ENCODE peak calls at places on chromosomes 4 and X, in four cellular contexts. Q is SK-N-SH, R is K562, C is HepG2. D is an unnamed sample.

GRCh38 chr4:37970702-37971101 is 10.5 kb downstream of the PTTG2 start:
- DNase-seq in Q (peak), R (peak), C (peak), D (peak)

GRCh38 chr4:153788419-153789276 is at the start of gene SFRP2:
- DNase-seq in R (no peak), C (no peak), Q (peak), D (no peak)

GRCh38 chr4:105765690-105766407 is 57.3 kb downstream of the GSTCD start:
- DNase-seq in Q (no peak), C (peak), R (peak), D (peak)

GRCh38 chr4:115950806-115951205 is 837.4 kb upstream of the NDST4 start:
- DNase-seq in R (no peak), Q (no peak), C (no peak), D (no peak)

GRCh38 chrX:56975611-56976010 is 19.7 kb downstream of the SPIN3 start:
- DNase-seq in R (no peak), C (no peak), Q (no peak), D (no peak)

GRCh38 chr4:141118381-141118780 is 14.9 kb downstream of the RNF150 start:
- DNase-seq in C (no peak), R (no peak), Q (no peak), D (no peak)

GRCh38 chr4:140363051-140363450 is 10.4 kb upstream of the SCOC start:
- DNase-seq in C (peak), Q (no peak), R (no peak), D (no peak)

GRCh38 chr4:155572106-155572703 is 94.4 kb upstream of the GUCY1A1 start:
- DNase-seq in R (no peak), C (no peak), Q (no peak), D (no peak)

GRCh38 chrX:104319346-104319745 is 64.6 kb upstream of the ESX1 start:
- DNase-seq in Q (no peak), R (no peak), C (no peak), D (no peak)

GRCh38 chr4:155809835-155810234 is 51.0 kb downstream of the GUCY1B1 start:
- DNase-seq in R (peak), C (peak), Q (peak), D (peak)

GRCh38 chrX:13028871-13029336 is 15.5 kb downstream of the FAM9C start:
- DNase-seq in Q (no peak), C (peak), R (no peak), D (no peak)

GRCh38 chrX:9414416-9414815 is 50.4 kb upstream of the TBL1X start:
- DNase-seq in C (no peak), R (no peak), Q (no peak), D (no peak)

GRCh38 chr4:76611164-76611563 is 176.1 kb downstream of the SHROOM3 start:
- DNase-seq in C (no peak), Q (no peak), R (no peak), D (no peak)

GRCh38 chr4:112361181-112361791 is 64.1 kb downstream of the ALPK1 start:
- DNase-seq in C (peak), R (no peak), Q (no peak), D (no peak)

GRCh38 chr4:53461244-53461643 is 83.8 kb downstream of the FIP1L1 start:
- DNase-seq in C (no peak), Q (no peak), R (no peak), D (no peak)

GRCh38 chr4:99915449-99915848 is 21.2 kb upstream of the LAMTOR3 start:
- DNase-seq in R (no peak), C (no peak), Q (no peak), D (no peak)

GRCh38 chrX:131572372-131573014 is 28.6 kb downstream of the OR13H1 start:
- DNase-seq in Q (no peak), C (no peak), R (no peak), D (peak)

GRCh38 chr4:80219301-80220025 is 22.2 kb downstream of the PRDM8 start:
- DNase-seq in R (peak), C (no peak), Q (no peak), D (no peak)

GRCh38 chr4:100087743-100088142 is 102.5 kb downstream of the DDIT4L start:
- DNase-seq in R (no peak), Q (no peak), C (no peak), D (no peak)

GRCh38 chr4:7691992-7692391 is 247.7 kb downstream of the AFAP1 start:
- DNase-seq in R (no peak), C (no peak), Q (peak), D (no peak)

GRCh38 chr4:106238819-106239420 is 77.1 kb downstream of the TBCK start:
- DNase-seq in Q (peak), R (peak), C (peak), D (peak)

GRCh38 chr4:38504396-38504715 is 159.6 kb upstream of the KLF3 start:
- DNase-seq in C (no peak), R (no peak), Q (no peak), D (no peak)

GRCh38 chrX:136268051-136269048 is 17.1 kb upstream of the MAP7D3 start:
- DNase-seq in C (peak), Q (peak), R (peak), D (peak)

GRCh38 chr4:6095023-6095817 is 77.0 kb upstream of the C4orf50 start:
- DNase-seq in R (no peak), C (no peak), Q (no peak), D (no peak)

GRCh38 chr4:74855879-74856278 is 61.6 kb upstream of the BTC start:
- DNase-seq in R (no peak), Q (no peak), C (no peak), D (no peak)

GRCh38 chr4:82839624-82840023 is 41.0 kb upstream of the SCD5 start:
- DNase-seq in C (no peak), R (no peak), Q (no peak), D (no peak)

GRCh38 chr4:53763813-53764597 is 172.7 kb upstream of the LNX1 start:
- DNase-seq in Q (peak), R (no peak), C (no peak), D (no peak)

GRCh38 chrX:139290310-139290709 is 240.2 kb upstream of the F9 start:
- DNase-seq in Q (no peak), C (no peak), R (no peak), D (no peak)

GRCh38 chrX:118523920-118524319 is 28.3 kb downstream of the DOCK11 start:
- DNase-seq in C (no peak), Q (no peak), R (no peak), D (no peak)

GRCh38 chr4:86818845-86819244 is 30.3 kb downstream of the SLC10A6 start:
- DNase-seq in C (peak), R (peak), Q (no peak), D (no peak)

GRCh38 chr4:70874268-70875156 is 27.7 kb upstream of the MOB1B start:
- DNase-seq in Q (no peak), C (no peak), R (no peak), D (no peak)

GRCh38 chr4:82284475-82284857 is 89.3 kb downstream of the HNRNPD start:
- DNase-seq in C (no peak), Q (no peak), R (no peak), D (no peak)

GRCh38 chrX:38999967-39000745 is 198.9 kb downstream of the MID1IP1 start:
- DNase-seq in Q (peak), C (no peak), R (no peak), D (no peak)

GRCh38 chrX:15451913-15452312 is 41.2 kb downstream of the PIR start:
- DNase-seq in Q (no peak), R (no peak), C (no peak), D (no peak)

GRCh38 chrX:78979789-78980464 is 34.7 kb downstream of the P2RY10 start:
- DNase-seq in R (no peak), Q (no peak), C (no peak), D (no peak)

GRCh38 chr4:99945718-99946345 is 586 bp downstream of the DNAJB14 start:
- DNase-seq in C (peak), Q (peak), R (peak), D (no peak)

GRCh38 chrX:135340827-135341226 is 31.5 kb downstream of the ETDC start:
- DNase-seq in R (no peak), C (no peak), Q (peak), D (no peak)

GRCh38 chr4:123990310-123990709 is 593.7 kb downstream of the SPRY1 start:
- DNase-seq in R (no peak), C (peak), Q (no peak), D (no peak)
- TF ChIP-seq ZBTB33 in R (no peak), C (no peak), Q (no peak), D (no peak)

GRCh38 chrX:19565605-19566004 is 50.3 kb upstream of the MAP3K15 start:
- DNase-seq in R (no peak), C (peak), Q (no peak), D (no peak)

GRCh38 chrX:19566359-19567141 is 51.2 kb upstream of the MAP3K15 start:
- DNase-seq in C (peak), R (no peak), Q (peak), D (no peak)

GRCh38 chrX:19563327-19563726 is 48.0 kb upstream of the MAP3K15 start:
- DNase-seq in R (no peak), Q (no peak), C (no peak), D (no peak)

GRCh38 chrX:19564606-19565005 is 49.3 kb upstream of the MAP3K15 start:
- DNase-seq in C (no peak), R (no peak), Q (no peak), D (no peak)

GRCh38 chrX:19563746-19564145 is 48.4 kb upstream of the MAP3K15 start:
- DNase-seq in Q (no peak), C (no peak), R (no peak), D (no peak)
- TF ChIP-seq ELF1 in Q (no peak), C (no peak), R (no peak), D (no peak)

GRCh38 chr4:67727124-67727850 is 26.3 kb upstream of the UBA6 start:
- DNase-seq in Q (no peak), R (no peak), C (no peak), D (no peak)
- TF ChIP-seq ZBTB33 in Q (no peak), R (no peak), C (no peak), D (no peak)

GRCh38 chrX:10617186-10617963 is 3.0 kb downstream of the MID1 start:
- DNase-seq in Q (no peak), R (no peak), C (no peak), D (no peak)

GRCh38 chrX:10618911-10619310 is 1.5 kb downstream of the MID1 start:
- DNase-seq in Q (no peak), C (no peak), R (no peak), D (no peak)

GRCh38 chrX:10617964-10618342 is 2.4 kb downstream of the MID1 start:
- DNase-seq in R (no peak), C (no peak), Q (peak), D (no peak)

GRCh38 chrX:10619311-10620015 is 922 bp downstream of the MID1 start:
- DNase-seq in C (no peak), Q (peak), R (no peak), D (no peak)

DNA sequence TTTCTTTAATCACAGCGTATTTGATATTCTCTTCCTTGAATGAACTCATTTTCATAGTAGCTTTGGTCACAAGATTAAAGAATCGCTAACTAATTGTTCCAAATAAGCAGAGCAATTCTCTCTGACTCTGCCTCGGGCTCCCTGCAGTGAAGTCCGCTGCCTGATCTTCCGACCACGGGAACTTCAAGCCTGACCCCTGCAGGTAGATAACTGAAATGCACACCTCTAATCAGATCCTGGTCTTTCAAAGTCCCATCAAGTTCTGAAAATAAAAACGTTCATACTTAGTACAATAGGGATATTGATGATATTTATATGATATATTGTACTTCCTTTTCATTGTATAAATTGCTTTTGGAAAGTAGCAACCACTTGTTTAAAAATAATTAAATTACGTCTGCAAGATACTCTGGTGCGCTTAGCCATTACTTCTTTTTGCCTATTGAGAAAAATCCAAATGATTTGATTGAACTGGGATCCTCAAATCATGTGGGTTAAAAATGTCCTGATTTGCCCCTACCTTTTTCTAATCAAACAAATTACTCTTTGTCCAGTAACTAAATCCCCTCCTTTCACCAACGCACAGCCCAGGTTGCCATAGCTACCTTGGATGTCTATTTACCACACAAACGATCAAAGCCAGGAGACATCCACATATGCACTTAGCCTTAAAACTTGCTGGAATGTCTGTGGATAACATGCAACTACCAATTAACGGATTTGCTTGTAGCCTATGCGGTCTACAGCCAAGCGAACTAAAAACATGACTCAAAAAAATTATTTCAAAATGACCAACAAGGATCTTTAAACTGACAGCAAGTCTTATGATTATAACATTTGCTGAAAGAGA is 4.2 kb downstream of the MID1 start:
- DNase-seq in Q (peak), C (no peak), R (peak), D (no peak)
- TF ChIP-seq ELF1 in Q (no peak), C (no peak), R (no peak), D (no peak)

DNA sequence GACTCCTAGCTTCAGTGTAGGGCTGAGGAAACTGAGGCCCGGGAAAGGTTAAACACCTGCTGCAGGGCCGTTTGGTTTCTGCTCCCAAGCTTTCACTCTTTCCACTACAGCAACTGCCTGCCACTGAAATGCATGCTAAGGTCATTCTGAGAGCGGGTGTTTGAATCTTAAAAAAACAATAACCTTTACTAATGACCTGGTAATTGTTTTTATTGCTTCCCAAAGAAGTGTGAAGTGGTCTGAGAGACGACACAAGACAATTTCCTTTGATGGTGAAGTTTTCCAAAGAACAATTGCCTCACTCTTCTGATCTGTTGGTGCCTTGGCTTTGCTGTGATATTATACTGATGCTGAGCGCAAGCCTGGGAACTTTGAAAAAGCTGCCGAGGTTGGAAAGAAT is 68.0 kb upstream of the SOD3 start:
- DNase-seq in Q (no peak), C (no peak), R (no peak), D (no peak)
- TF ChIP-seq ZBTB33 in Q (no peak), C (no peak), R (no peak), D (no peak)

GRCh38 chr4:114512595-114513295 is 85.9 kb upstream of the UGT8 start:
- DNase-seq in C (no peak), Q (no peak), R (no peak), D (no peak)
- TF ChIP-seq ELF1 in C (no peak), Q (no peak), R (no peak), D (no peak)

GRCh38 chr4:174156239-174156826 is 127.1 kb downstream of the FBXO8 start:
- DNase-seq in R (peak), C (peak), Q (peak), D (peak)
- TF ChIP-seq ZBTB33 in R (no peak), C (no peak), Q (no peak), D (no peak)

GRCh38 chr4:13548984-13549546 is 4.8 kb upstream of the NKX3-2 start:
- DNase-seq in Q (peak), C (peak), R (peak), D (peak)

GRCh38 chr4:13546374-13546854 is 2.1 kb upstream of the NKX3-2 start:
- DNase-seq in C (no peak), R (no peak), Q (peak), D (no peak)

GRCh38 chr4:13546855-13547562 is 2.7 kb upstream of the NKX3-2 start:
- DNase-seq in R (no peak), Q (peak), C (no peak), D (no peak)

GRCh38 chr4:13548059-13548983 is 4.0 kb upstream of the NKX3-2 start:
- DNase-seq in Q (peak), R (no peak), C (no peak), D (no peak)

DNA sequence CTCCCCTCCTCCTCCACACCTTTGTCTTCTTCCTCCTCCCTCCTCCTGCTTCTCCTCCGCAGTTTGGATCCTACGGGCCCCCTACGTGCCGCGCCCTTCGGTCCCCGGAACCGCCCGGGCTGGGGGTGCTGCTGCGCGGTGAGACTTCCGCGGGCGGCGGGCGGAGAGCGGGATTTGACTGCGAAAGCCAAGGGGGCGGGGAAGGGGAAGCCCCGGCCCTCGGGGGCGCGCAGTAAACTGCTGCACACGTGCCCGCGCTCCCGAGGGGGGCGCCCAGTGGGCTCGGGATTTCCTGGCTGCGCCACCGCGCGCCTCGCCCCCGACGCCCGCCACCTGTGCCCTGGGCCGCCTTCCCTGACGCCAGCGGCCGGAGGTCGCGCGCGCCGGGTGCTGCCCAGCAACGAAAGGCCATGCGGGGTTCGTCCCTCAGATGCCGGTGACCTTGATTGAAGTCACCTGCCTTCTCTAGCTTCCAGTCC is 3.3 kb upstream of the NKX3-2 start:
- DNase-seq in R (no peak), Q (peak), C (no peak), D (no peak)
- TF ChIP-seq ELF1 in R (no peak), Q (no peak), C (no peak), D (no peak)

DNA sequence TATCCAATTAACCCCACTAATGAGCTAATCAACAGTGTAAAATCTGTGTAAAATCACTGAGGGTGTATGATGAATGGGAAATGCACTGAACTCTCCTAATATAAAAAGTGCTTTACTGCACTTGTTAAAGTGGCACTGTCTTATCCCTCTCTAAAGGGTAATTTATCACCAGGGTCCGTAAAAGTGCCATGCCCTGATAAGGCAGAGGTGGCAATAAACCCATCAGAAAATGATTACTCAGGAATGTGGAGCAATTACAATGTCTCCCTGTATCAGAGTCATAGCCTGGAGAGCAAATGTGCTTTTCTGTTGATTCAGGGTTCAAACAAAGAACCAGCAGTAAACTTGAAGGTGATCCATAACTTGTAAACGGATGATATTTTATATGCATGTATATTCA is 798.2 kb downstream of the PDHA2 start:
- DNase-seq in Q (no peak), C (no peak), R (no peak), D (no peak)
- TF ChIP-seq ZBTB33 in Q (no peak), C (no peak), R (no peak), D (no peak)

GRCh38 chrX:27878862-27879261 is 71.1 kb downstream of the MAGEB10 start:
- DNase-seq in C (no peak), R (no peak), Q (no peak), D (no peak)

GRCh38 chrX:27884654-27885053 is 76.9 kb downstream of the MAGEB10 start:
- DNase-seq in Q (no peak), R (no peak), C (no peak), D (no peak)

GRCh38 chrX:27882695-27883094 is 74.9 kb downstream of the MAGEB10 start:
- DNase-seq in C (no peak), R (no peak), Q (no peak), D (no peak)

GRCh38 chrX:27883468-27884092 is 75.8 kb downstream of the MAGEB10 start:
- DNase-seq in Q (no peak), R (no peak), C (no peak), D (no peak)
- TF ChIP-seq ELF1 in Q (no peak), R (no peak), C (no peak), D (no peak)

D was measured in HCT116.